ENCODE peak calls at places on chromosome 9, in eight cellular contexts. H is uterus, F is A549, E is dorsolateral prefrontal cortex, W is AG04449, B is endodermal cell, D is GM12878, J is WERI-Rb-1. O is an unnamed sample.

GRCh38 chr9:19119241-19119640 is 8.1 kb downstream of the PLIN2 start:
- DNase-seq in H (no peak), J (no peak), W (no peak), F (no peak), D (no peak), E (no peak), B (no peak), O (no peak)

GRCh38 chr9:129676970-129677369 is 11.5 kb downstream of the PRRX2 start:
- DNase-seq in E (no peak), J (peak), D (no peak), W (no peak), H (no peak), B (peak), F (no peak), O (peak)

GRCh38 chr9:134621558-134622110 is 20.0 kb upstream of the COL5A1 start:
- DNase-seq in J (peak), H (no peak), D (no peak), F (no peak), E (no peak), B (peak), W (no peak), O (no peak)

GRCh38 chr9:134620751-134621557 is 20.6 kb upstream of the COL5A1 start:
- DNase-seq in B (peak), H (peak), D (no peak), E (peak), W (no peak), F (no peak), J (peak), O (no peak)

GRCh38 chr9:110058304-110058953 is 149.5 kb downstream of the C9orf152 start:
- DNase-seq in D (no peak), W (no peak), J (peak), F (peak), B (peak), H (no peak), E (no peak), O (peak)

GRCh38 chr9:123589666-123590239 is 233.8 kb downstream of the CRB2 start:
- DNase-seq in J (no peak), D (no peak), W (no peak), H (no peak), F (no peak), E (no peak), B (no peak), O (no peak)

GRCh38 chr9:27800159-27800558 is 226.9 kb upstream of the C9orf72 start:
- DNase-seq in E (no peak), H (no peak), D (no peak), W (no peak), B (no peak), F (no peak), J (no peak), O (no peak)

GRCh38 chr9:5529683-5530221 is 19.4 kb downstream of the PDCD1LG2 start:
- DNase-seq in J (no peak), B (no peak), D (peak), F (no peak), H (no peak), W (no peak), E (no peak), O (no peak)

GRCh38 chr9:131678499-131679111 is 61.3 kb downstream of the RAPGEF1 start:
- DNase-seq in B (peak), F (peak), W (peak), E (peak), D (peak), J (peak), H (peak), O (peak)

GRCh38 chr9:134544388-134545212 is 97.0 kb upstream of the COL5A1 start:
- DNase-seq in D (no peak), F (peak), W (no peak), J (no peak), E (no peak), B (peak), H (peak), O (peak)

GRCh38 chr9:127723450-127723849 is 7.6 kb downstream of the TTC16 start:
- DNase-seq in E (no peak), D (no peak), B (no peak), W (no peak), H (no peak), J (no peak), F (no peak), O (peak)

GRCh38 chr9:36798350-36799065 is 225.8 kb downstream of the MELK start:
- DNase-seq in J (peak), E (no peak), H (no peak), D (no peak), F (peak), W (no peak), B (peak), O (no peak)

GRCh38 chr9:37976714-37977477 is 73.0 kb upstream of the SLC25A51 start:
- DNase-seq in B (no peak), E (no peak), D (no peak), H (peak), W (peak), F (no peak), J (no peak), O (peak)

GRCh38 chr9:97923529-97924108 is 1.3 kb upstream of the TRMO start:
- DNase-seq in E (peak), W (no peak), D (peak), J (peak), F (peak), H (peak), B (peak), O (peak)

GRCh38 chr9:97919217-97919813 is 3.0 kb downstream of the TRMO start:
- DNase-seq in B (no peak), W (no peak), H (no peak), D (no peak), E (no peak), F (no peak), J (no peak), O (no peak)

GRCh38 chr9:97924386-97924785 is 2.1 kb upstream of the TRMO start:
- DNase-seq in B (no peak), F (no peak), D (no peak), H (no peak), E (no peak), J (no peak), W (no peak), O (no peak)

GRCh38 chr9:97925497-97926334 is 3.4 kb upstream of the TRMO start:
- DNase-seq in B (no peak), H (no peak), E (no peak), W (no peak), F (no peak), J (no peak), D (no peak), O (no peak)

GRCh38 chr9:97921959-97922905 is at the start of gene TRMO:
- DNase-seq in J (peak), E (peak), F (peak), W (peak), D (peak), H (peak), B (peak), O (peak)
- TF ChIP-seq CTCF in J (peak), E (peak), F (peak), W (peak), D (peak), H (peak), B (peak), O (peak)

GRCh38 chr9:89179920-89180667 is 1.5 kb upstream of the SHC3 start:
- DNase-seq in F (peak), J (peak), H (peak), D (no peak), E (peak), B (peak), W (peak), O (peak)
- H3K4me3 ChIP-seq in F (peak), J (peak), H (peak), D (no peak), E (peak), B (peak), W (peak), O (peak)

GRCh38 chr9:112540800-112541199 is 54.2 kb downstream of the KIAA1958 start:
- DNase-seq in F (no peak), E (no peak), D (no peak), W (no peak), H (no peak), J (no peak), B (no peak), O (no peak)
- TF ChIP-seq CTCF in F (no peak), E (no peak), D (no peak), W (no peak), H (no peak), J (no peak), B (no peak), O (no peak)

DNA sequence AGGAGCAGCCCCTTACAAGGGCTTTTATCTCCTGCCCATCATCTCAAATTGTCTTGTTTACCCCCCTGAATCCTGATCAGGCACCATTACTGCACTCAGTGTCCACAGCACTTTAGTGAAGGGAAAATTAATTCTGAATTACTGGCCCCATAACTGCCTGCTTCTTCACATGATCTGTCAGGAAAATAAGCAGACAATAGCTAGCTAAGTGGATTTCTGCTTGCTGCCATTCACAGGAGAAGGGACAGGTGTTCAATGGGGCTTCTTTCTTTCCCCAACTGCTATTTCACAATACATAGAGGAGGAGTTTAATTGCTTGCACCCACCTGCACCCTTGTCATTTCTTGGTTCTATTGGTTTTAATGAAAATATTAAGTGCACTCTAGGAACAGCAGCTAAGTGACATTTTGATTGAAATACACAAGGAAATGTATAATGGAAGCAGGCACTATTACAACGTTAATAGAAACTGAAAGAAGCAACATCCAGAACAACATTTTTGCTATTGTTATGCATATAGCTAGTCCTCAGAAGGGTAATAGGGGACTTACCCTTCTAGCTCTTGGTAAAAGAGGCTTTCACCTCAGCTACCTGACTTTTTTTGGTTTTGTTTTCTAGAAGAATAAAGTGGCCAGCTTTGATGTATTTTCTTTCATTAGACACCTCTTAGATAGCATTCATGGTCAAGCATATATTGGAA is 599.3 kb upstream of the TLE4 start:
- DNase-seq in F (no peak), J (no peak), W (no peak), H (no peak), D (no peak), E (no peak), B (no peak), O (no peak)
- H3K4me3 ChIP-seq in F (no peak), J (no peak), W (no peak), H (no peak), D (no peak), E (no peak), B (no peak), O (no peak)

DNA sequence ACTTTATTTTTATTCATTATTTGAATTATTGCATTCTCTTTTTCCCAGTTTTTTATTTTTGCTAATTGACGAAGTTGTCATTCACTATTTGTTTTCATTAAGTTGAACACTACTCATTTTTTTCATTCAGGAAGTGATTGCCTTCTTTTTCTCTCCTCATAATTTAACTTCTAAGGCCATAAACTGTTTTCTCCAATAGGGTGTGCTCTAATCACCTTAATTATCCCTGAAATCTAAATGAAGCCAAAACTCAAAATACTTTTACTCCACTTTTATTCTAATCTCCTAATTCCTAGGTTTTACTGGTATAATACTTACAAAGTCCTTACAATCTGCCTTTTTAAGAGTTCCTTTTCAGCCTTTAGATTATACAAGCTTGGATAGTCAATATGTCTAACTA is 2.9 kb upstream of the OR13C2 start:
- DNase-seq in B (no peak), H (no peak), E (no peak), D (no peak), J (no peak), F (no peak), W (no peak), O (no peak)
- TF ChIP-seq CTCF in B (peak), H (no peak), E (no peak), D (no peak), J (no peak), F (no peak), W (no peak), O (no peak)

GRCh38 chr9:116157436-116158138 is 4.0 kb downstream of the PAPPA start:
- DNase-seq in D (no peak), H (peak), E (no peak), J (peak), W (no peak), B (peak), F (peak), O (peak)
- H3K4me3 ChIP-seq in D (no peak), H (no peak), E (no peak), J (no peak), W (peak), B (no peak), F (peak), O (peak)

GRCh38 chr9:137114613-137115393 is at the start of gene DPP7:
- DNase-seq in D (no peak), F (peak), E (peak), H (peak), B (peak), J (no peak), W (no peak), O (peak)

GRCh38 chr9:137114220-137114612 is 317 bp downstream of the DPP7 start:
- DNase-seq in H (no peak), W (no peak), E (no peak), D (no peak), B (peak), J (no peak), F (no peak), O (no peak)

GRCh38 chr9:137116027-137116507 is 1.5 kb upstream of the DPP7 start:
- DNase-seq in W (no peak), E (no peak), D (no peak), F (no peak), H (no peak), J (no peak), B (no peak), O (no peak)

GRCh38 chr9:137116728-137117127 is 2.2 kb upstream of the DPP7 start:
- DNase-seq in B (no peak), H (no peak), D (no peak), F (no peak), E (peak), J (no peak), W (no peak), O (peak)

GRCh38 chr9:137115394-137116026 is 977 bp upstream of the DPP7 start:
- DNase-seq in E (no peak), W (no peak), D (no peak), F (no peak), J (no peak), B (no peak), H (no peak), O (no peak)
- TF ChIP-seq CTCF in E (no peak), W (no peak), D (no peak), F (no peak), J (peak), B (peak), H (no peak), O (no peak)

GRCh38 chr9:112012026-112012902 is 115.7 kb downstream of the UGCG start:
- DNase-seq in F (peak), B (peak), J (no peak), D (peak), W (peak), E (peak), H (peak), O (peak)
- H3K4me3 ChIP-seq in F (no peak), B (no peak), J (no peak), D (no peak), W (no peak), E (no peak), H (no peak), O (no peak)

O was measured in fibroblast of the aortic adventitia.